ENCODE peak calls at places on chromosomes 2 and 18, in six cellular contexts. R is PC-3, B is IMR-90, M is foreskin keratinocyte, W is endodermal cell, Y is SK-N-SH. V is an unnamed sample.

GRCh38 chr18:68436485-68436884 is 278.4 kb downstream of the TMX3 start:
- DNase-seq in M (no peak), B (peak; percentile 61), W (no peak), Y (no peak), R (peak; percentile 65), V (peak; percentile 75)

GRCh38 chr2:11767779-11768178 is 21.3 kb downstream of the LPIN1 start:
- DNase-seq in W (no peak), B (no peak), Y (no peak), R (no peak), M (no peak), V (no peak)

GRCh38 chr2:177763532-177764265 is 308.9 kb downstream of the PDE11A start:
- DNase-seq in M (no peak), Y (peak; percentile 67), B (peak; percentile 58), R (peak; percentile 75), W (peak; percentile 95), V (peak; percentile 81)

GRCh38 chr18:2572892-2573291 is 1.5 kb downstream of the NDC80 start:
- DNase-seq in B (no peak), W (no peak), M (no peak), Y (no peak), R (no peak), V (peak; percentile 32)

GRCh38 chr2:150271952-150272351 is 215.5 kb downstream of the RND3 start:
- DNase-seq in W (no peak), R (peak; percentile 93), M (peak; percentile 92), B (peak; percentile 93), Y (no peak), V (no peak)

GRCh38 chr2:18123211-18123570 is 244.7 kb downstream of the KCNS3 start:
- DNase-seq in W (no peak), B (no peak), R (no peak), M (no peak), Y (peak; percentile 47), V (no peak)

GRCh38 chr18:41881285-41881684 is 73.7 kb upstream of the PIK3C3 start:
- DNase-seq in B (peak; percentile 82), R (peak; percentile 40), W (no peak), M (no peak), Y (no peak), V (no peak)

GRCh38 chr2:237134831-237135230 is 49.1 kb downstream of the COPS8 start:
- DNase-seq in M (no peak), B (no peak), R (no peak), Y (no peak), W (no peak), V (no peak)

GRCh38 chr2:96954490-96954846 is 31.9 kb downstream of the FAM178B start:
- DNase-seq in R (no peak), B (peak; percentile 20), W (no peak), M (no peak), Y (no peak), V (no peak)

GRCh38 chr18:71799016-71799673 is 745.0 kb downstream of the CBLN2 start:
- DNase-seq in M (no peak), R (peak; percentile 55), B (peak; percentile 77), Y (no peak), W (no peak), V (no peak)

GRCh38 chr2:156457523-156458228 is 21.5 kb downstream of the GPD2 start:
- DNase-seq in W (peak; percentile 51), M (no peak), Y (no peak), B (no peak), R (no peak), V (peak; percentile 28)

GRCh38 chr2:12928197-12928596 is 211.5 kb downstream of the TRIB2 start:
- DNase-seq in R (peak; percentile 96), M (peak; percentile 69), W (no peak), B (peak; percentile 81), Y (peak; percentile 41), V (peak; percentile 76)

GRCh38 chr2:127609031-127609751 is 36.8 kb upstream of the GPR17 start:
- DNase-seq in Y (no peak), M (no peak), B (no peak), W (peak; percentile 31), R (no peak), V (no peak)

GRCh38 chr2:157331696-157332095 is 6.1 kb upstream of the ERMN start:
- DNase-seq in R (no peak), W (no peak), M (no peak), B (no peak), Y (no peak), V (no peak)

GRCh38 chr2:156333274-156333950 is 891 bp upstream of the NR4A2 start:
- DNase-seq in M (no peak), Y (no peak), B (no peak), W (no peak), R (peak; percentile 30), V (no peak)

GRCh38 chr2:178273787-178274360 is 79.6 kb downstream of the OSBPL6 start:
- DNase-seq in R (no peak), B (no peak), W (no peak), M (no peak), Y (no peak), V (no peak)

GRCh38 chr2:108965540-108966299 is 23.3 kb downstream of the EDAR start:
- DNase-seq in W (no peak), M (no peak), Y (no peak), R (peak; percentile 53), B (no peak), V (no peak)

GRCh38 chr18:59049726-59050660 is 89.7 kb upstream of the SEC11C start:
- DNase-seq in R (no peak), Y (no peak), B (no peak), W (peak; percentile 65), M (no peak), V (no peak)

GRCh38 chr2:216758431-216759155 is 63.2 kb upstream of the IGFBP5 start:
- DNase-seq in B (no peak), R (no peak), Y (no peak), W (peak; percentile 13), M (no peak), V (no peak)

GRCh38 chr2:239548491-239548890 is 147.7 kb upstream of the HDAC4 start:
- DNase-seq in B (no peak), Y (no peak), W (no peak), R (peak; percentile 58), M (no peak), V (no peak)

GRCh38 chr2:114127372-114127771 is 237.5 kb downstream of the ACTR3 start:
- DNase-seq in R (no peak), W (no peak), B (peak; percentile 42), Y (no peak), M (peak; percentile 1), V (no peak)

GRCh38 chr2:17857016-17857415 is 21.5 kb upstream of the KCNS3 start:
- DNase-seq in B (peak; percentile 18), M (no peak), W (no peak), R (peak; percentile 49), Y (no peak), V (no peak)

GRCh38 chr2:60948926-60949579 is 67.7 kb downstream of the REL start:
- DNase-seq in M (peak; percentile 92), Y (no peak), W (no peak), B (peak; percentile 35), R (peak; percentile 55), V (no peak)

GRCh38 chr18:6561893-6562292 is 147.2 kb upstream of the L3MBTL4 start:
- DNase-seq in R (no peak), Y (no peak), B (no peak), W (no peak), M (no peak), V (no peak)

GRCh38 chr2:238955648-238956531 is 108.0 kb downstream of the TWIST2 start:
- DNase-seq in R (peak; percentile 40), W (no peak), Y (no peak), M (no peak), B (peak; percentile 67), V (no peak)

GRCh38 chr2:43020296-43020695 is 206.1 kb downstream of the ZFP36L2 start:
- DNase-seq in B (no peak), W (peak; percentile 20), R (no peak), M (no peak), Y (no peak), V (no peak)

DNA sequence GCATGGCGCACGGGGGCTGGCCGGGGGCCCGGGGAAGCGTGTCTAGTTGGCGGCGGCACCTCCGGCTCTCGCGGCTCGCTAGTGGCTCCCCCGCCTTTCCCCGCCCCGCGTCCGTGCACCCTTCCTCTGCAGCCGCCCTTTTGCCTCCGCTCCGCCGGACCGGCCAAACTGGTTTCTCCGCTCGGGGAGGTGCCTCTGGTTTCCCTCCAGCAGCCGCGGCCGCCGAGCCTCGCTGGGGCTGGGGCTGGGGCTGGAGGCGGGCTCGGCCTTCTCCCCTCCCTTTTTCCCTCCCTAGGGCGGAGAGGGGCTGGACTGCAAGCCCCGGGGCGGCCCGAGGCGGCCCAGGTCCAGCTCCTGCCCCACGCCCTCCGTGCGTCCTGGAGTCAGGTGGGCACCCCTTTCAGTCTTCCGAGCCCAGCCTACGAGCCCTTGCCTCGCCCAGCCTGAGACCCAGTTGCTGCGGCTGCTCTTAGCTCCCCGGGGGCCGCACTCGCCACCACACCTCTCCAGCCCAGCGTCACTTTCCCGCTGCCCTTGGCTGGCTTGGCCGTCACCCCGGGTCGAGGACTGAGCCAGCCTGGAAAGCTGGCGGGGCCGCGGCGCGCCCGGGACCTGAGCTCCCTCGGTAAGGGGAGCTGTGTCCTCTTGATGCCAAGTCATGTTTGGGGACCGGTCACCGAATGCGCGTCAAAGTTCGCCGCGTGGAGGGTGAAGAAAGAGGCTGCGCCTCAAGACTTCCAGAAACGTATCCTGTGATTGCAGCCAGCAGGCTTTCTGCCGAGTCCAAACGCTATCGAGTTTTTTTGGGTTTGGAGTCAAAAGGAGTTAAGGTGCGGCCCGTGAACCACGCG is at the start of gene ATP8B1:
- DNase-seq in M (peak; percentile 67), W (peak; percentile 97), R (peak; percentile 96), Y (peak; percentile 75), B (peak; percentile 73), V (peak; percentile 81)
- H3K27ac ChIP-seq in M (no peak within 1 kb of the TSS), W (no peak within 1 kb of the TSS), R (peak within 1 kb of the TSS; percentile 72), Y (no peak within 1 kb of the TSS), B (peak within 1 kb of the TSS; percentile 77), V (no peak within 1 kb of the TSS)

GRCh38 chr2:173218331-173219056 is 136.2 kb upstream of the CDCA7 start:
- DNase-seq in Y (no peak), M (no peak), W (peak; percentile 64), R (no peak), B (peak; percentile 24), V (peak; percentile 44)
- H3K27ac ChIP-seq in Y (no peak overlapping the region), M (no peak overlapping the region), W (peak overlapping the region; percentile 90), R (no peak overlapping the region), B (peak overlapping the region; percentile 58), V (peak overlapping the region; percentile 35)

DNA sequence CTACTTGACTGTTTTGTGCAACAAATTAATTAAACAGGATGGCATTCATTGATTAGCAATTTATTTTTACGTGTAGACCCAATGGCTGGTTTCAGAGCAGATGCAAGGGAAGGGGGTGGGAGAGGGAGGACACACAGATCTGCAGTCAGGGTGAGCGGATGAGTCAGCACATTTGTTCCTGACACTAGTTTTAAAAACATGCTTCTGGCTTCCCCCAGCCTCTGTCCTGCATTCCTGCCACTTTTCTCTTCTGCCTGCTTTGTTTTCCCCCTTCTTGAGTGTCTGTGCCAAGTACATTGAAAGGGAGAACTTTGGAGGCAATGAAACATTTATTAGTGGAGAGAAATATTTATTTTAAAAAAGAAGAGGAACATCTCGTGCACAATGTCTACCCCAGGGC is 52.1 kb downstream of the NRP2 start:
- DNase-seq in M (peak; percentile 16), Y (peak; percentile 57), B (peak; percentile 90), W (peak; percentile 80), R (peak; percentile 67), V (peak; percentile 94)
- H3K27ac ChIP-seq in M (no peak overlapping the region), Y (peak overlapping the region; percentile 77), B (peak overlapping the region; percentile 75), W (no peak overlapping the region), R (peak overlapping the region; percentile 43), V (no peak overlapping the region)

DNA sequence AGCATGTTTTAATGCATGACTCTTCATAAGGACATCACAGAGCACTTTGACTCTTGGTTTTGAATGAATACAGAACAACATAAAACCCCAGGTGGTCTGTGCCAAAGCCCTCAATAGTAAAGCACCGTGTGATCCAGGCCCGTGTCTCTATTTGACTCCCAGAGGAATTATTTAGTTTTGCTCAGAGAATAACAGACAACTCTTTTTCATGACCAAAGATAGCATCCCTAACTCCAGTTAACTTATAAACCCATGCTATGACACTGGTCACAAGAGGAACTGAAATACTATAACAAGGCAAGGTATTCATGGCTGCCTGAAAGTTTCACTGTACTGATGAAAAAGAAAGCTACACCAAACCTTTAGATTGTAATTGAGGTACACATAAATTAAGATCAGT is 128.4 kb downstream of the IKZF2 start:
- DNase-seq in M (no peak), W (no peak), R (no peak), B (no peak), Y (no peak), V (no peak)
- H3K27ac ChIP-seq in M (no peak overlapping the region), W (no peak overlapping the region), R (peak overlapping the region; percentile 26), B (no peak overlapping the region), Y (no peak overlapping the region), V (no peak overlapping the region)